ENCODE peak calls at places on chromosome 3, in seven cellular contexts. A is GM19239, S is HT1080, Q is stromal cell of bone marrow, B is cardiac fibroblast, K is Right ventricle myocardium superior, I is NCI-H1417. J is an unnamed sample.

GRCh38 chr3:161343986-161344385 is 27.3 kb downstream of the SPTSSB start:
- DNase-seq in S (peak), K (no peak), Q (no peak), B (no peak), I (peak), A (no peak), J (no peak)

GRCh38 chr3:131110087-131110486 is 83.4 kb downstream of the NEK11 start:
- DNase-seq in A (no peak), K (no peak), S (peak), I (no peak), B (peak), Q (no peak), J (no peak)

GRCh38 chr3:36981006-36981405 is 11.9 kb downstream of the EPM2AIP1 start:
- DNase-seq in I (no peak), S (no peak), B (no peak), K (no peak), A (no peak), Q (no peak), J (no peak)

GRCh38 chr3:147394168-147394941 is 12.0 kb downstream of the ZIC4 start:
- DNase-seq in Q (no peak), A (no peak), B (no peak), S (no peak), I (no peak), K (no peak), J (no peak)

GRCh38 chr3:134456121-134456520 is 29.7 kb downstream of the ANAPC13 start:
- DNase-seq in S (no peak), K (no peak), Q (no peak), B (no peak), A (no peak), I (no peak), J (no peak)

GRCh38 chr3:73669268-73669667 is 44.5 kb upstream of the PDZRN3 start:
- DNase-seq in Q (no peak), A (no peak), I (no peak), S (no peak), K (no peak), B (peak), J (no peak)

GRCh38 chr3:33636125-33636855 is 81.8 kb downstream of the CLASP2 start:
- DNase-seq in S (peak), B (peak), I (peak), K (no peak), A (no peak), Q (peak), J (no peak)

GRCh38 chr3:27544372-27544865 is 60.2 kb upstream of the SLC4A7 start:
- DNase-seq in S (peak), A (no peak), K (no peak), B (peak), Q (peak), I (no peak), J (no peak)

GRCh38 chr3:196232154-196232881 is 16.0 kb downstream of the SLC51A start:
- DNase-seq in B (no peak), K (no peak), S (no peak), A (no peak), I (no peak), Q (no peak), J (no peak)